ENCODE peak calls at places on chromosome 22, in six cellular contexts. H, M, Z, Y, T and G are unnamed samples. For H3K4me1, the result is how much of the 10 kb centered on the place peaks cover.

GRCh38 chr22:21650823-21651520 is 8.9 kb downstream of the SDF2L1 start:
- DNase-seq in T (no peak), M (no peak), Y (no peak), H (no peak), Z (no peak), G (no peak)

GRCh38 chr22:28333106-28333505 is 346.5 kb downstream of the TTC28 start:
- DNase-seq in Z (no peak), M (no peak), T (no peak), Y (no peak), H (no peak), G (no peak)

GRCh38 chr22:30701872-30702271 is 7.2 kb downstream of the OSBP2 start:
- DNase-seq in Y (no peak), M (peak), H (no peak), T (no peak), Z (no peak), G (no peak)

GRCh38 chr22:44326549-44326881 is 13.8 kb upstream of the SHISAL1 start:
- DNase-seq in H (no peak), M (no peak), Y (no peak), T (no peak), Z (no peak), G (no peak)

GRCh38 chr22:46360891-46361290 is 25.4 kb downstream of the TRMU start:
- DNase-seq in Y (no peak), T (no peak), H (no peak), Z (no peak), M (no peak), G (no peak)

GRCh38 chr22:46373838-46374662 is 38.5 kb downstream of the TRMU start:
- DNase-seq in M (no peak), Y (no peak), Z (no peak), H (no peak), T (no peak), G (peak)

GRCh38 chr22:22226448-22227187 is 18.0 kb upstream of the VPREB1 start:
- DNase-seq in Z (no peak), M (no peak), Y (no peak), H (no peak), T (no peak), G (no peak)

GRCh38 chr22:32880906-32881596 is 79.5 kb downstream of the TIMP3 start:
- DNase-seq in T (peak), H (no peak), Y (peak), Z (peak), M (no peak), G (peak)

GRCh38 chr22:48640890-48641771 is 1186.5 kb downstream of the BRD1 start:
- DNase-seq in H (no peak), Z (no peak), M (no peak), T (no peak), Y (no peak), G (peak)

GRCh38 chr22:23219787-23220484 is 39.6 kb downstream of the BCR start:
- DNase-seq in H (no peak), T (no peak), M (no peak), Z (no peak), Y (no peak), G (peak)

GRCh38 chr22:28239941-28240340 is 320.9 kb upstream of the PITPNB start:
- DNase-seq in Z (no peak), T (no peak), H (no peak), Y (no peak), M (no peak), G (no peak)

GRCh38 chr22:39739338-39740027 is 154.1 kb downstream of the ENTHD1 start:
- DNase-seq in M (peak), Y (no peak), T (no peak), Z (no peak), H (no peak), G (no peak)

GRCh38 chr22:46050916-46051614 is 74.1 kb upstream of the WNT7B start:
- DNase-seq in M (no peak), H (no peak), T (no peak), Z (peak), Y (no peak), G (peak)

GRCh38 chr22:24176630-24177029 is 4.7 kb upstream of the SUSD2 start:
- DNase-seq in T (peak), Z (peak), M (no peak), Y (peak), H (no peak), G (no peak)

GRCh38 chr22:37401861-37402506 is 25.3 kb downstream of the ELFN2 start:
- DNase-seq in Z (no peak), Y (no peak), M (no peak), H (no peak), T (no peak), G (no peak)

GRCh38 chr22:24355574-24355973 is 71.8 kb upstream of the ADORA2A start:
- DNase-seq in M (no peak), Z (no peak), Y (no peak), T (no peak), H (no peak), G (no peak)

GRCh38 chr22:45246060-45246985 is 5.6 kb upstream of the KIAA0930 start:
- DNase-seq in H (no peak), M (peak), T (no peak), Y (no peak), Z (peak), G (peak)

DNA sequence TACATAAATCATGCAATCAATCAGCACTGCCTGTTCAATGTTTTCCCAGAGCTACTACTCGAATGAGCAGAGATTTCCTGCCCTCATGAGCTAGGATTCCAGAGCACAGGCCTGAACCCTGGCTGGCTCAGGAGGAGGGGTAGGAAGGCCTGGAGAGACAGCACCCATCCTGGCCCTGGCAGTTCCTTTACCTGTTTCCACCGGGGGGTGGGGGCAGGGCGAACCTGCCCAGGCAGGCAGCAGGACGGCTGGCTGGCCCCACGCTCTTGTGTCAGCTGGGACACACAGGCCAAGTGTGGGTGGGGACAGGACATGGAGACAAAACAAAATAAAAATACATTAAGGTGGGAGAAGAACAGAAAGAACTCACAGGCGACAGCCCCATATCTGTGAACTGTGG is 109.8 kb upstream of the BID start:
- DNase-seq in H (no peak), Y (no peak), M (no peak), Z (no peak), T (no peak), G (peak)
- H3K27ac ChIP-seq in H (no peak), Y (no peak), M (no peak), Z (no peak), T (peak), G (no peak)

GRCh38 chr22:41910599-41911291 is 4.1 kb downstream of the SHISA8 start:
- DNase-seq in Y (peak), T (peak), Z (no peak), H (no peak), M (no peak), G (peak)
- H3K4me1 ChIP-seq in Y (under half), T (under half), Z (under half), H (under half), M (under half), G (half or more)

DNA sequence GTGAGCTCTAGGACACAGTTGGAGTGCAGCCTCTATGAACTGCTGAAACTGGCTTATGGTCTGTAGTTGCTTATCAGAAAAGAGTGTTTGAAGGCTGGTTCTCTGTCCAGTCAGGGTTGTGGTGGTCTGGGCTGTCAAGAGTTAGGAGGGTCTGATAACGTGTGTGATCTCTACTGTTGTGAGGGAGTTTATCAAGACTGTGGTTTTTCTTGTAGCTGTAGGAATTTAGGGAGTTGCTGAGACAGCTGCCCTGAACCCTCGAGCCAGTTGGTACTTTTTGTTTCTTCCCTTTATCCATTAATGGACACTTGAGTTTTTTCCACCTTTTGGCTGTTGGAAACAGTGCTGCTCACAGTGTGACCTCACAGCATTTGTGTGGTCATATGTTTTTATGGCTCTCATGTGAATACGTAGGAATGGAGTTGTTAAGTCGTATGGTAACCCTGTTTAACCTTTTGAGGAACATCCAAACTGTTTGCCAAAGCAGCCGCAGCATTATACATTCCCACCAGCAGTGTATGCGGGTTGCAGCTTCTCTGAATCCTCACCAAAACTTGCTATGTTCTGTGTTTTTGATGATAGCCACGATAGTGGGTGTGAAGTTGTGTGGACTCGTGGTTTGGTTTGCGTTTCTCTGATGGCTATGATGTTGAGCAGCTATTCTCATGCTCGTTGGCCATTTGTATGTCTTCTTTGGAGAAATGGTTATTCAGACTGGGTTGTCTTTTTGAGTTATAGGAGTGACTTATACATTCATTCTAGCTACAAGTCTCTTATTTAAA is 20.9 kb upstream of the DGCR8 start:
- DNase-seq in T (no peak), H (no peak), Y (no peak), Z (no peak), M (no peak), G (no peak)
- TF ChIP-seq CTCF in T (no peak), H (no peak), Y (no peak), Z (no peak), M (no peak), G (no peak)

GRCh38 chr22:49643466-49643865 is 184.2 kb downstream of the BRD1 start:
- DNase-seq in M (no peak), T (no peak), H (no peak), Z (no peak), Y (no peak), G (no peak)
- H3K27ac ChIP-seq in M (no peak), T (no peak), H (no peak), Z (no peak), Y (no peak), G (no peak)

GRCh38 chr22:35524966-35525686 is 15.5 kb upstream of the RASD2 start:
- DNase-seq in Z (peak), Y (peak), T (peak), H (no peak), M (no peak), G (no peak)
- H3K4me1 ChIP-seq in Z (under half), Y (under half), T (under half), H (under half), M (under half), G (under half)

DNA sequence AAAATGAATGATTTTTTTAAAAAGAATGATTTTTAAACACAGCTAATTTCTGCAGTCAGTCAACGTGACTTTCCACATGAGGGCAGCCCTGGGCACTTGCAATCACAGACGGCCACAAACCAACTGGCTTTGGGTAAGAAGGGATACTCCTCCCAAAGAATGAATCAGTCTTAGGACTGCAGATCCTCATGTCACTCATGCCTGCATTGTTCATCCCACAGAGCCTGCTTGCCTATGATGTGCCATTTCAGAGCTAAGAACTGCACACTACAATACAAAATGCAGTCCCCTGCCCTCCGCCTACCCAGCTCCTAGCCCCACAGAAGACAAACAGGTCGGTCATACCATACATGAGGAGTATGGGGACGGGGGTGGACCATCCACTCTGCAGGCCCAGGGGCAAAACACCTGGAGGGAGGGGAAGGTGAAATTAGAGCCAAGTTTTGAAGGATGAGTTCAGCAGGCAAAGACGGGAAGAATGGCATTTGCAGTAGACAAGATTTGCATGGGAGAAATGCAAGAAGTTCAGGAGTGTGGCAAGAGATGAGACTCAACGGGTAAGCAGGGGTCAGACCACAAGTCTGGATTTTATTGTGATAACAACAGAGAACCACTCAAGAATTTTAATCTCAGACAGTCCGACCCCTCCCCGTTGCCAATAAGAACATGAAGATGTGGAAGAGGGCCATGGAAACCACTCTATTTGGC is 24.7 kb downstream of the PACSIN2 start:
- DNase-seq in Z (peak), H (no peak), T (no peak), M (peak), Y (no peak), G (no peak)
- TF ChIP-seq CTCF in Z (no peak), H (peak), T (no peak), M (peak), Y (no peak), G (no peak)

GRCh38 chr22:26798433-26799065 is 141.2 kb downstream of the MIAT start:
- DNase-seq in H (no peak), M (no peak), Y (no peak), T (no peak), Z (no peak), G (no peak)

GRCh38 chr22:26796785-26797184 is 139.4 kb downstream of the MIAT start:
- DNase-seq in M (no peak), H (no peak), Y (no peak), T (no peak), Z (no peak), G (no peak)

GRCh38 chr22:26801449-26801848 is 144.1 kb downstream of the MIAT start:
- DNase-seq in Z (no peak), H (no peak), T (no peak), M (no peak), Y (no peak), G (no peak)

GRCh38 chr22:26800858-26801257 is 143.5 kb downstream of the MIAT start:
- DNase-seq in T (no peak), M (no peak), Z (no peak), Y (no peak), H (no peak), G (no peak)

GRCh38 chr22:26797910-26798309 is 140.5 kb downstream of the MIAT start:
- DNase-seq in H (no peak), Z (no peak), M (no peak), Y (no peak), T (no peak), G (no peak)
- H3K27ac ChIP-seq in H (no peak), Z (no peak), M (no peak), Y (no peak), T (no peak), G (no peak)